ENCODE peak calls at places on chromosomes 13 and 19, in seven cellular contexts. One of them, this sample, is unnamed.

GRCh38 chr19:2695288-2695866 is 7.1 kb downstream of the GNG7 start:
- DNase-seq in activated CD8-positive, alpha-beta T cell treated with anti-CD3 and anti-CD28 coated beads for 36 hours: no peak
- DNase-seq in activated B cell treated with CpG ODN at 0.5 μM for 24 hours: no peak
- DNase-seq in neural crest cell: peak; percentile 12
- DNase-seq in SK-N-SH: no peak
- DNase-seq in astrocyte of the spinal cord: no peak
- DNase-seq in cardiac muscle cell: peak; percentile 12
- DNase-seq in this sample: no peak

GRCh38 chr13:67438465-67438864 is 208.3 kb upstream of the PCDH9 start:
- DNase-seq in activated CD8-positive, alpha-beta T cell treated with anti-CD3 and anti-CD28 coated beads for 36 hours: no peak
- DNase-seq in activated B cell treated with CpG ODN at 0.5 μM for 24 hours: no peak
- DNase-seq in neural crest cell: no peak
- DNase-seq in SK-N-SH: peak; percentile 7
- DNase-seq in astrocyte of the spinal cord: no peak
- DNase-seq in cardiac muscle cell: no peak
- DNase-seq in this sample: no peak

GRCh38 chr13:67069117-67069767 is 160.9 kb downstream of the PCDH9 start:
- DNase-seq in activated CD8-positive, alpha-beta T cell treated with anti-CD3 and anti-CD28 coated beads for 36 hours: no peak
- DNase-seq in activated B cell treated with CpG ODN at 0.5 μM for 24 hours: no peak
- DNase-seq in neural crest cell: no peak
- DNase-seq in SK-N-SH: no peak
- DNase-seq in astrocyte of the spinal cord: no peak
- DNase-seq in cardiac muscle cell: peak; percentile 36
- DNase-seq in this sample: no peak

GRCh38 chr19:29779921-29780320 is 31.9 kb upstream of the CCNE1 start:
- DNase-seq in activated CD8-positive, alpha-beta T cell treated with anti-CD3 and anti-CD28 coated beads for 36 hours: peak; percentile 10
- DNase-seq in activated B cell treated with CpG ODN at 0.5 μM for 24 hours: no peak
- DNase-seq in neural crest cell: no peak
- DNase-seq in SK-N-SH: no peak
- DNase-seq in astrocyte of the spinal cord: no peak
- DNase-seq in cardiac muscle cell: no peak
- DNase-seq in this sample: no peak

GRCh38 chr13:84487681-84488080 is 605.4 kb upstream of the SLITRK1 start:
- DNase-seq in activated CD8-positive, alpha-beta T cell treated with anti-CD3 and anti-CD28 coated beads for 36 hours: no peak
- DNase-seq in activated B cell treated with CpG ODN at 0.5 μM for 24 hours: no peak
- DNase-seq in neural crest cell: no peak
- DNase-seq in SK-N-SH: no peak
- DNase-seq in astrocyte of the spinal cord: no peak
- DNase-seq in cardiac muscle cell: no peak
- DNase-seq in this sample: no peak

GRCh38 chr13:37313383-37313782 is 207.9 kb upstream of the CSNK1A1L start:
- DNase-seq in activated CD8-positive, alpha-beta T cell treated with anti-CD3 and anti-CD28 coated beads for 36 hours: no peak
- DNase-seq in activated B cell treated with CpG ODN at 0.5 μM for 24 hours: no peak
- DNase-seq in neural crest cell: no peak
- DNase-seq in SK-N-SH: no peak
- DNase-seq in astrocyte of the spinal cord: peak; percentile 91
- DNase-seq in cardiac muscle cell: peak; percentile 65
- DNase-seq in this sample: no peak

GRCh38 chr19:53977429-53977990 is 13.9 kb upstream of the CACNG6 start:
- DNase-seq in activated CD8-positive, alpha-beta T cell treated with anti-CD3 and anti-CD28 coated beads for 36 hours: peak; percentile 77
- DNase-seq in activated B cell treated with CpG ODN at 0.5 μM for 24 hours: peak; percentile 27
- DNase-seq in neural crest cell: peak; percentile 64
- DNase-seq in SK-N-SH: peak; percentile 81
- DNase-seq in astrocyte of the spinal cord: peak; percentile 80
- DNase-seq in cardiac muscle cell: peak; percentile 94
- DNase-seq in this sample: peak; percentile 83

GRCh38 chr13:29369060-29369743 is 226.3 kb downstream of the SLC7A1 start:
- DNase-seq in activated CD8-positive, alpha-beta T cell treated with anti-CD3 and anti-CD28 coated beads for 36 hours: peak; percentile 3
- DNase-seq in activated B cell treated with CpG ODN at 0.5 μM for 24 hours: no peak
- DNase-seq in neural crest cell: peak; percentile 9
- DNase-seq in SK-N-SH: peak; percentile 39
- DNase-seq in astrocyte of the spinal cord: peak; percentile 40
- DNase-seq in cardiac muscle cell: peak; percentile 54
- DNase-seq in this sample: peak; percentile 17

GRCh38 chr13:79075703-79076102 is 330.4 kb downstream of the RBM26 start:
- DNase-seq in activated CD8-positive, alpha-beta T cell treated with anti-CD3 and anti-CD28 coated beads for 36 hours: no peak
- DNase-seq in activated B cell treated with CpG ODN at 0.5 μM for 24 hours: no peak
- DNase-seq in neural crest cell: no peak
- DNase-seq in SK-N-SH: no peak
- DNase-seq in astrocyte of the spinal cord: no peak
- DNase-seq in cardiac muscle cell: no peak
- DNase-seq in this sample: no peak

GRCh38 chr13:91817250-91817649 is 418.8 kb downstream of the GPC5 start:
- DNase-seq in activated CD8-positive, alpha-beta T cell treated with anti-CD3 and anti-CD28 coated beads for 36 hours: no peak
- DNase-seq in activated B cell treated with CpG ODN at 0.5 μM for 24 hours: no peak
- DNase-seq in neural crest cell: no peak
- DNase-seq in SK-N-SH: peak; percentile 17
- DNase-seq in astrocyte of the spinal cord: peak; percentile 40
- DNase-seq in cardiac muscle cell: peak; percentile 64
- DNase-seq in this sample: no peak

GRCh38 chr19:51024924-51025323 is 1.5 kb downstream of the KLK11 start:
- DNase-seq in activated CD8-positive, alpha-beta T cell treated with anti-CD3 and anti-CD28 coated beads for 36 hours: no peak
- DNase-seq in activated B cell treated with CpG ODN at 0.5 μM for 24 hours: no peak
- DNase-seq in neural crest cell: no peak
- DNase-seq in SK-N-SH: no peak
- DNase-seq in astrocyte of the spinal cord: no peak
- DNase-seq in cardiac muscle cell: no peak
- DNase-seq in this sample: no peak

GRCh38 chr19:6744381-6745288 is 5.2 kb downstream of the TRIP10 start:
- DNase-seq in activated CD8-positive, alpha-beta T cell treated with anti-CD3 and anti-CD28 coated beads for 36 hours: no peak
- DNase-seq in activated B cell treated with CpG ODN at 0.5 μM for 24 hours: no peak
- DNase-seq in neural crest cell: no peak
- DNase-seq in SK-N-SH: no peak
- DNase-seq in astrocyte of the spinal cord: peak; percentile 79
- DNase-seq in cardiac muscle cell: peak; percentile 95
- DNase-seq in this sample: no peak

GRCh38 chr19:48533770-48534169 is 18.2 kb upstream of the SULT2B1 start:
- DNase-seq in activated CD8-positive, alpha-beta T cell treated with anti-CD3 and anti-CD28 coated beads for 36 hours: no peak
- DNase-seq in activated B cell treated with CpG ODN at 0.5 μM for 24 hours: no peak
- DNase-seq in neural crest cell: no peak
- DNase-seq in SK-N-SH: no peak
- DNase-seq in astrocyte of the spinal cord: no peak
- DNase-seq in cardiac muscle cell: no peak
- DNase-seq in this sample: no peak

GRCh38 chr19:42606660-42607351 is 12.1 kb upstream of the CEACAM8 start:
- DNase-seq in activated CD8-positive, alpha-beta T cell treated with anti-CD3 and anti-CD28 coated beads for 36 hours: peak; percentile 78
- DNase-seq in activated B cell treated with CpG ODN at 0.5 μM for 24 hours: no peak
- DNase-seq in neural crest cell: peak; percentile 60
- DNase-seq in SK-N-SH: peak; percentile 76
- DNase-seq in astrocyte of the spinal cord: peak; percentile 5
- DNase-seq in cardiac muscle cell: peak; percentile 49
- DNase-seq in this sample: peak; percentile 67

GRCh38 chr19:58037927-58038687 is 4.3 kb downstream of the ZSCAN1 start:
- DNase-seq in activated CD8-positive, alpha-beta T cell treated with anti-CD3 and anti-CD28 coated beads for 36 hours: no peak
- DNase-seq in activated B cell treated with CpG ODN at 0.5 μM for 24 hours: no peak
- DNase-seq in neural crest cell: no peak
- DNase-seq in SK-N-SH: no peak
- DNase-seq in astrocyte of the spinal cord: no peak
- DNase-seq in cardiac muscle cell: peak; percentile 12
- DNase-seq in this sample: no peak

GRCh38 chr19:48724796-48725753 is 5.5 kb upstream of the MAMSTR start:
- DNase-seq in activated CD8-positive, alpha-beta T cell treated with anti-CD3 and anti-CD28 coated beads for 36 hours: peak; percentile 50
- DNase-seq in activated B cell treated with CpG ODN at 0.5 μM for 24 hours: no peak
- DNase-seq in neural crest cell: no peak
- DNase-seq in SK-N-SH: peak; percentile 75
- DNase-seq in astrocyte of the spinal cord: peak; percentile 90
- DNase-seq in cardiac muscle cell: peak; percentile 98
- DNase-seq in this sample: no peak

GRCh38 chr19:49890349-49891311 is 6.1 kb downstream of the IL4I1 start:
- DNase-seq in activated CD8-positive, alpha-beta T cell treated with anti-CD3 and anti-CD28 coated beads for 36 hours: peak; percentile 77
- DNase-seq in activated B cell treated with CpG ODN at 0.5 μM for 24 hours: peak; percentile 68
- DNase-seq in neural crest cell: peak; percentile 46
- DNase-seq in SK-N-SH: peak; percentile 93
- DNase-seq in astrocyte of the spinal cord: no peak
- DNase-seq in cardiac muscle cell: no peak
- DNase-seq in this sample: peak; percentile 85

GRCh38 chr19:55000761-55001160 is 34.6 kb downstream of the NLRP2 start:
- DNase-seq in activated CD8-positive, alpha-beta T cell treated with anti-CD3 and anti-CD28 coated beads for 36 hours: no peak
- DNase-seq in activated B cell treated with CpG ODN at 0.5 μM for 24 hours: no peak
- DNase-seq in neural crest cell: no peak
- DNase-seq in SK-N-SH: no peak
- DNase-seq in astrocyte of the spinal cord: no peak
- DNase-seq in cardiac muscle cell: no peak
- DNase-seq in this sample: no peak

GRCh38 chr19:16920816-16921529 is 32.2 kb downstream of the F2RL3 start:
- DNase-seq in activated CD8-positive, alpha-beta T cell treated with anti-CD3 and anti-CD28 coated beads for 36 hours: no peak
- DNase-seq in activated B cell treated with CpG ODN at 0.5 μM for 24 hours: no peak
- DNase-seq in neural crest cell: no peak
- DNase-seq in SK-N-SH: no peak
- DNase-seq in astrocyte of the spinal cord: peak; percentile 85
- DNase-seq in cardiac muscle cell: peak; percentile 85
- DNase-seq in this sample: no peak

GRCh38 chr13:33375421-33375820 is 89.9 kb upstream of the STARD13 start:
- DNase-seq in activated CD8-positive, alpha-beta T cell treated with anti-CD3 and anti-CD28 coated beads for 36 hours: no peak
- DNase-seq in activated B cell treated with CpG ODN at 0.5 μM for 24 hours: no peak
- DNase-seq in neural crest cell: no peak
- DNase-seq in SK-N-SH: no peak
- DNase-seq in astrocyte of the spinal cord: no peak
- DNase-seq in cardiac muscle cell: no peak
- DNase-seq in this sample: no peak

GRCh38 chr13:33376212-33376611 is 90.7 kb upstream of the STARD13 start:
- DNase-seq in activated CD8-positive, alpha-beta T cell treated with anti-CD3 and anti-CD28 coated beads for 36 hours: no peak
- DNase-seq in activated B cell treated with CpG ODN at 0.5 μM for 24 hours: no peak
- DNase-seq in neural crest cell: no peak
- DNase-seq in SK-N-SH: no peak
- DNase-seq in astrocyte of the spinal cord: no peak
- DNase-seq in cardiac muscle cell: no peak
- DNase-seq in this sample: no peak

GRCh38 chr13:33377825-33378224 is 92.3 kb upstream of the STARD13 start:
- DNase-seq in activated CD8-positive, alpha-beta T cell treated with anti-CD3 and anti-CD28 coated beads for 36 hours: no peak
- DNase-seq in activated B cell treated with CpG ODN at 0.5 μM for 24 hours: no peak
- DNase-seq in neural crest cell: no peak
- DNase-seq in SK-N-SH: no peak
- DNase-seq in astrocyte of the spinal cord: no peak
- DNase-seq in cardiac muscle cell: no peak
- DNase-seq in this sample: no peak

GRCh38 chr13:33372251-33372919 is 86.8 kb upstream of the STARD13 start:
- DNase-seq in activated CD8-positive, alpha-beta T cell treated with anti-CD3 and anti-CD28 coated beads for 36 hours: no peak
- DNase-seq in activated B cell treated with CpG ODN at 0.5 μM for 24 hours: no peak
- DNase-seq in neural crest cell: no peak
- DNase-seq in SK-N-SH: no peak
- DNase-seq in astrocyte of the spinal cord: no peak
- DNase-seq in cardiac muscle cell: no peak
- DNase-seq in this sample: no peak

GRCh38 chr13:33373624-33374023 is 88.1 kb upstream of the STARD13 start:
- DNase-seq in activated CD8-positive, alpha-beta T cell treated with anti-CD3 and anti-CD28 coated beads for 36 hours: no peak
- DNase-seq in activated B cell treated with CpG ODN at 0.5 μM for 24 hours: no peak
- DNase-seq in neural crest cell: no peak
- DNase-seq in SK-N-SH: no peak
- DNase-seq in astrocyte of the spinal cord: no peak
- DNase-seq in cardiac muscle cell: no peak
- DNase-seq in this sample: no peak
- TF ChIP-seq CTCF in activated CD8-positive, alpha-beta T cell treated with anti-CD3 and anti-CD28 coated beads for 36 hours: no peak
- TF ChIP-seq CTCF in activated B cell treated with CpG ODN at 0.5 μM for 24 hours: no peak
- TF ChIP-seq CTCF in neural crest cell: peak; percentile 32
- TF ChIP-seq CTCF in SK-N-SH: no peak
- TF ChIP-seq CTCF in astrocyte of the spinal cord: peak; percentile 11
- TF ChIP-seq CTCF in cardiac muscle cell: peak; percentile 8
- TF ChIP-seq CTCF in this sample: no peak

GRCh38 chr13:35961461-35962220 is 169.5 kb downstream of the DCLK1 start:
- DNase-seq in activated CD8-positive, alpha-beta T cell treated with anti-CD3 and anti-CD28 coated beads for 36 hours: no peak
- DNase-seq in activated B cell treated with CpG ODN at 0.5 μM for 24 hours: no peak
- DNase-seq in neural crest cell: no peak
- DNase-seq in SK-N-SH: no peak
- DNase-seq in astrocyte of the spinal cord: no peak
- DNase-seq in cardiac muscle cell: no peak
- DNase-seq in this sample: no peak
- TF ChIP-seq CTCF in activated CD8-positive, alpha-beta T cell treated with anti-CD3 and anti-CD28 coated beads for 36 hours: no peak
- TF ChIP-seq CTCF in activated B cell treated with CpG ODN at 0.5 μM for 24 hours: no peak
- TF ChIP-seq CTCF in neural crest cell: peak; percentile 47
- TF ChIP-seq CTCF in SK-N-SH: peak; percentile 62
- TF ChIP-seq CTCF in astrocyte of the spinal cord: peak; percentile 2
- TF ChIP-seq CTCF in cardiac muscle cell: no peak
- TF ChIP-seq CTCF in this sample: no peak

DNA sequence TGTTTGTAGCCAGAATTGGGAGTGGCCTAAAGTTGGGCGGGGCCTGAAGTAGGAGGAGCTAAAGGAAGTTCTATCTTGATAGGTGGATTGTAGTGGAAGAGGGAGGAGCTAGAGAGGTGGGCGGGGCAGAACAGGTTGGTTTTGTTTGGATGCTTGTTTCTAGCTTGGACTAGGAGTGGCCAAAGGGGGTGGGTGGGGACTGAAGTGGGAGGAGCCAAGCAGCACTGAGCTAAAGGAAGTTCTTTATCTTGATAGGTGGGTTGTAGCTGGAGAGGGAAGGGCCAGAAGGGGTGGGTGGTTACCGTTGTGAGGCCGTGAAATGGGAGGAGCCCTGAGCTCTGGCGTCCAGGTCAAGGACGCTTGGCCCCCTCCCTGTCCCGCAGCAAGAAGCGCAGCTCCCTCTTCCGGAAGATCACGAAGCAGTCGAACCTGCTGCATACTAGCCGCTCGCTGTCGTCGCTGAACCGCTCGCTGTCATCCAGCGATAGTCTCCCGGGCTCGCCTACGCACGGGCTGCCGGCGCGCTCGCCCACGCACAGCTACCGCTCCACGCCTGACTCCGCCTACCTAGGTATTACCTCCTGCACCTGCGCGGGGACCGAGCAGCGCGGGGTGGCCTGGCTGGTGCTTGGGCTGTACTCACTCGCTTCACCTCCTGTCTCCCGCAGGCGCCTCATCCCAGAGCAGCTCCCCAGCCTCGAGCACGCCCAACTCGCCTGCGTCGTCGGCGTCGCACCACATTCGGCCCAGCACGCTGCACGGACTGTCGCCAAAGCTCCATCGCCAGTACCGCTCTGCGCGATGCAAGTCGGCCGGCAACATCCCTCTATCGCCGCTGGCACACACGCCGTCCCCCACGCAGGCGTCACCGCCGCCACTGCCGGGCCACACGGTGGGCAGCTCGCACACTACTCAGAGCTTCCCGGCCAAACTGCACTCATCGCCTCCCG is 8.0 kb downstream of the DNASE2 start:
- DNase-seq in activated CD8-positive, alpha-beta T cell treated with anti-CD3 and anti-CD28 coated beads for 36 hours: peak; percentile 88
- DNase-seq in activated B cell treated with CpG ODN at 0.5 μM for 24 hours: no peak
- DNase-seq in neural crest cell: no peak
- DNase-seq in SK-N-SH: peak; percentile 83
- DNase-seq in astrocyte of the spinal cord: peak; percentile 43
- DNase-seq in cardiac muscle cell: peak; percentile 71
- DNase-seq in this sample: peak; percentile 41
- TF ChIP-seq CTCF in activated CD8-positive, alpha-beta T cell treated with anti-CD3 and anti-CD28 coated beads for 36 hours: no peak
- TF ChIP-seq CTCF in activated B cell treated with CpG ODN at 0.5 μM for 24 hours: no peak
- TF ChIP-seq CTCF in neural crest cell: no peak
- TF ChIP-seq CTCF in SK-N-SH: no peak
- TF ChIP-seq CTCF in astrocyte of the spinal cord: no peak
- TF ChIP-seq CTCF in cardiac muscle cell: peak; percentile 5
- TF ChIP-seq CTCF in this sample: no peak

DNA sequence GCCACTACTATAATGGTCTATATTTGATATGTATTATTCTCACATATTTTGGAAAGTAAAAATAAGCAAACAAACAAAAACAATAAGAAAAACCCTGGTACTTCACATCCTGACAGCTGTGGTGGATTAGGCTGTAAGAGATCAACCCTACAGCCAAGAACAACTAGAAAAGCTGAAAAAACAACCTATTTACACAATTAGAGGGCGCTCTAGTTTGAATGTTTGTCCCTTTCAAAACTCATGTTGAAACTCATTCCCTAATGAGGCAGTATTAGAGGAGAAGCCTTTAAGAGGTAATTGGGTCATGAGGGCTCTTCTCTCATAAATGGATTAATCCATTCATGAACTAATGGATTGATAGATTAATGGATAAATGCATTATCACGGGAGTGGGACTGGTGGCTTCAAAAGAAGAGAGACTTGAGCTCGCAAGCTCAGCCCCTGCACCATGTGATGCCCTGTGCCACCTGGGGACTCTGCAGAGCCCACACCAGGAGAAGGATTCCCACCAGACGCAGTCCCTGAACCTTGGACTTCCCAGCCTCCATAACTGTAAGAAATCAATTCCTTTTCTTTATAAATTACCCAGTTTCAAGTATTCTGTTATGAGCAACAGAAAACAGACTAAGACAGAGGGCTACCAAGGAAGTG is 733.9 kb upstream of the ARGLU1 start:
- DNase-seq in activated CD8-positive, alpha-beta T cell treated with anti-CD3 and anti-CD28 coated beads for 36 hours: no peak
- DNase-seq in activated B cell treated with CpG ODN at 0.5 μM for 24 hours: no peak
- DNase-seq in neural crest cell: no peak
- DNase-seq in SK-N-SH: no peak
- DNase-seq in astrocyte of the spinal cord: no peak
- DNase-seq in cardiac muscle cell: peak; percentile 44
- DNase-seq in this sample: no peak
- TF ChIP-seq CTCF in activated CD8-positive, alpha-beta T cell treated with anti-CD3 and anti-CD28 coated beads for 36 hours: no peak
- TF ChIP-seq CTCF in activated B cell treated with CpG ODN at 0.5 μM for 24 hours: no peak
- TF ChIP-seq CTCF in neural crest cell: peak; percentile 21
- TF ChIP-seq CTCF in SK-N-SH: peak; percentile 18
- TF ChIP-seq CTCF in astrocyte of the spinal cord: no peak
- TF ChIP-seq CTCF in cardiac muscle cell: peak; percentile 37
- TF ChIP-seq CTCF in this sample: no peak